ENCODE peak calls at places on chromosome 3, in five cellular contexts. D is esophagus squamous epithelium, L is left ventricle myocardium inferior, U is IMR-90, A is tibial artery. S is an unnamed sample. For H3K4me1, the result is how much of the 10 kb centered on the place peaks cover.

GRCh38 chr3:59818033-59818936 is 768.5 kb upstream of the CFAP20DC start:
- DNase-seq in L (peak), A (peak), U (peak), D (no peak), S (peak)

GRCh38 chr3:113968986-113969385 is 21.2 kb downstream of the ZDHHC23 start:
- DNase-seq in D (no peak), L (no peak), A (no peak), U (no peak), S (no peak)

GRCh38 chr3:98817546-98817945 is 54.4 kb downstream of the ST3GAL6 start:
- DNase-seq in L (no peak), A (no peak), U (peak), D (no peak), S (no peak)

GRCh38 chr3:183895296-183895695 is 10.6 kb upstream of the PARL start:
- DNase-seq in U (peak), L (no peak), D (no peak), A (no peak), S (no peak)

GRCh38 chr3:11002456-11002855 is 9.9 kb downstream of the SLC6A1 start:
- DNase-seq in U (no peak), D (no peak), A (no peak), L (no peak), S (no peak)

GRCh38 chr3:56590814-56591213 is 33.8 kb downstream of the CCDC66 start:
- DNase-seq in A (no peak), U (peak), D (no peak), L (no peak), S (no peak)

GRCh38 chr3:192929755-192930491 is 12.3 kb upstream of the MB21D2 start:
- DNase-seq in U (no peak), L (no peak), D (no peak), A (no peak), S (no peak)

GRCh38 chr3:10933470-10933957 is 59.0 kb upstream of the SLC6A1 start:
- DNase-seq in L (no peak), U (no peak), D (no peak), A (peak), S (no peak)

GRCh38 chr3:196202516-196202970 is 8.7 kb downstream of the ZDHHC19 start:
- DNase-seq in U (peak), D (no peak), L (peak), A (peak), S (no peak)

GRCh38 chr3:10242182-10243065 is 5.8 kb upstream of the TATDN2 start:
- DNase-seq in U (peak), D (no peak), L (no peak), A (no peak), S (no peak)

GRCh38 chr3:59257506-59257905 is 207.7 kb upstream of the CFAP20DC start:
- DNase-seq in U (peak), A (no peak), L (no peak), D (no peak), S (no peak)

GRCh38 chr3:134486577-134487041 is 752 bp downstream of the CEP63 start:
- DNase-seq in A (no peak), L (no peak), D (no peak), U (peak), S (no peak)

DNA sequence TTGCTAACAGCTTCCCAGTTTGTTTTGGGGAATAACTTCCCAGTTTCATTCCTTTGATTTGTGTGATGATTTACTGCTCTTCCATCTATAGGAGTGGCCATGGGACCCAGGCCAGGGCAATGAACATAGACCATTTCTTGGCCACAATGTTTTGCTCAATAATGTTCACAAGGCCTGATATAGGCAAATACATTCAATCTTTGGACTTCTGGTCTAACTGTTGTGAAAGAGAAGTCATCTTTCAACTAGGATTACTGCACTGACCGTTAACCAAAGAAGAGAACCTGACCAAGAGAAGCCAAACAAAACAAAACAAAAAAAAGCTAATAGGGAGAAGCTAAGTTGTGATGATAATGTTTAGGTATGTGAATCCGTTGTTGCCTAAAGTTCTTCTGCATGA is 221.8 kb upstream of the SUCLG2 start:
- DNase-seq in D (no peak), U (no peak), A (no peak), L (no peak), S (no peak)
- H3K4me1 ChIP-seq in D (under half), U (under half), A (under half), L (under half), S (under half)

GRCh38 chr3:128995737-128996136 is 1.9 kb upstream of the CFAP92 start:
- DNase-seq in A (no peak), D (no peak), L (no peak), U (no peak), S (no peak)
- H3K4me1 ChIP-seq in A (under half), D (under half), L (under half), U (under half), S (under half)

DNA sequence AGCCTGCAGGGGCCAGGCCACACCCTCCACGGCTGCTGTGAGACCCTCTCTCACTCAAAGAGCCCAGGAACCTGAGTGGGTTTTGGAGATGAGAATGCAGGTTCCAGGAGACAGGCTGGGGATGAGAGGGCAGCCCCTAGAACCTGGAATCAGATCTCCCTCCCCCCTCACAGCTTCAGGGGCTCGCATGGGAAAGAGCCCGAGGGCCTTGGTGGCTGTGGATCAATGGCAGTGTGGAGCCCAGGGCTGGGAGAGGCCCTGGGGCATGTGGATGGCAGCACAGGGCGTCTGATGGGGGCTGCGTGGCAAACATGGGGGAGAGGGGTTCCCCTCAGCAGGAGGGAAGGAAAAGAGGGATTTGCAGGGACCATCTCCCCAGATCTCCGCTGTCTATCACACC is 112.8 kb upstream of the RPL32 start:
- DNase-seq in L (no peak), U (no peak), A (no peak), D (no peak), S (no peak)
- H3K4me1 ChIP-seq in L (half or more), U (under half), A (half or more), D (half or more), S (half or more)

GRCh38 chr3:36381311-36381956 is 1.1 kb downstream of the STAC start:
- DNase-seq in U (no peak), A (no peak), L (no peak), D (no peak), S (no peak)
- H3K4me1 ChIP-seq in U (under half), A (under half), L (under half), D (under half), S (under half)

GRCh38 chr3:170745211-170745718 is 124.7 kb downstream of the RPL22L1 start:
- DNase-seq in L (no peak), U (peak), A (no peak), D (no peak), S (no peak)
- H3K4me1 ChIP-seq in L (under half), U (under half), A (under half), D (under half), S (under half)

DNA sequence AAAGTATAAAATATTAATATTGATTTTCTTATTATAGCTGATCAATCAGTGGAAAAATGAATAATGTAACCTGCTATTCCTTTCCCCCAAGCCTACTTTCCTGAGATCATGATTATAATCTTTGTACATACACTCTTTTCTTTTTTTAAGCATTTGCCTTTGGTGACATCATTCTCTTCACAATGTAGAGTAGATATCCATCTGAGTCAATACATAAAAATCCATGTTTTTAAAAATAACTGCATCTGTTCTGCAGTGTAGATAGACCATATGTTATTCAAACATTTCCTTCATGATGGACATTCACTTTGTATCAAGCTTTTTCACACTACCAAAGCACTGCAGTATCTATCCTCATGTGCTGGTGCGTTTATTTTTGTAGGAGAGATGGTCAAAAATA is 211.1 kb downstream of the PTPRG start:
- DNase-seq in D (no peak), U (peak), L (no peak), A (no peak), S (no peak)
- H3K4me1 ChIP-seq in D (under half), U (under half), L (half or more), A (under half), S (half or more)